ENCODE peak calls at places on chromosomes 6 and 20, in seven cellular contexts. Y, S, U, H, T, X and C are unnamed samples.

GRCh38 chr6:112503210-112503609 is 156.1 kb downstream of the RFPL4B start:
- DNase-seq in H (no peak), Y (no peak), T (no peak), X (no peak), U (no peak), S (no peak), C (no peak)

GRCh38 chr20:57651977-57652864 is 32.0 kb upstream of the ZBP1 start:
- DNase-seq in Y (peak; percentile 9), U (peak; percentile 4), X (no peak), H (no peak), T (no peak), S (peak; percentile 69), C (no peak)

GRCh38 chr6:26020983-26021349 is 58.4 kb downstream of the TRIM38 start:
- DNase-seq in Y (peak; percentile 65), T (peak; percentile 67), X (peak; percentile 54), H (peak; percentile 53), U (peak; percentile 53), S (peak; percentile 63), C (peak; percentile 69)

GRCh38 chr6:32941412-32941784 is 570 bp upstream of the HLA-DMB start:
- DNase-seq in S (no peak), X (no peak), T (peak; percentile 32), U (peak; percentile 49), Y (no peak), H (no peak), C (no peak)

GRCh38 chr20:36491901-36492617 is 49.3 kb upstream of the MYL9 start:
- DNase-seq in S (no peak), H (no peak), T (peak; percentile 40), U (peak; percentile 54), X (peak; percentile 75), Y (no peak), C (no peak)

GRCh38 chr20:10856237-10856636 is 182.4 kb upstream of the JAG1 start:
- DNase-seq in Y (no peak), S (no peak), X (no peak), H (no peak), U (no peak), T (peak; percentile 49), C (no peak)

GRCh38 chr6:26233608-26234420 is 131.2 kb upstream of the BTN3A2 start:
- DNase-seq in Y (no peak), H (no peak), S (peak; percentile 48), U (peak; percentile 63), X (peak; percentile 60), T (peak; percentile 75), C (peak; percentile 71)

GRCh38 chr20:21520702-21521595 is 7.1 kb upstream of the NKX2-2 start:
- DNase-seq in S (no peak), H (no peak), U (no peak), Y (no peak), T (no peak), X (no peak), C (no peak)

GRCh38 chr6:143682805-143683204 is 5.0 kb downstream of the PHACTR2 start:
- DNase-seq in S (no peak), X (no peak), H (no peak), U (no peak), T (no peak), Y (no peak), C (no peak)

GRCh38 chr6:149334201-149334600 is 16.7 kb downstream of the TAB2 start:
- DNase-seq in Y (no peak), H (no peak), U (no peak), S (no peak), T (no peak), X (peak; percentile 62), C (no peak)

GRCh38 chr20:61572312-61572711 is 320.3 kb downstream of the CDH4 start:
- DNase-seq in T (no peak), S (no peak), Y (no peak), U (no peak), X (no peak), H (no peak), C (no peak)

GRCh38 chr20:6381887-6382286 is 259.1 kb upstream of the FERMT1 start:
- DNase-seq in T (no peak), S (no peak), H (no peak), Y (no peak), X (peak; percentile 8), U (no peak), C (no peak)

GRCh38 chr6:98836025-98836961 is 1.9 kb downstream of the POU3F2 start:
- DNase-seq in Y (no peak), H (no peak), S (no peak), X (no peak), T (no peak), U (no peak), C (no peak)

GRCh38 chr6:131205891-131206290 is 70.6 kb downstream of the AKAP7 start:
- DNase-seq in S (no peak), X (no peak), H (no peak), U (no peak), Y (no peak), T (no peak), C (no peak)

GRCh38 chr6:40343887-40344565 is 243.1 kb downstream of the LRFN2 start:
- DNase-seq in Y (no peak), U (no peak), T (no peak), H (no peak), S (no peak), X (no peak), C (no peak)

GRCh38 chr6:54579011-54579410 is 267.6 kb upstream of the FAM83B start:
- DNase-seq in Y (no peak), U (no peak), S (no peak), H (no peak), T (no peak), X (no peak), C (no peak)

GRCh38 chr6:33181141-33181540 is 11.1 kb downstream of the COL11A2 start:
- DNase-seq in S (no peak), T (no peak), H (no peak), U (no peak), X (no peak), Y (no peak), C (no peak)

GRCh38 chr20:14727485-14728170 is 390.2 kb upstream of the FLRT3 start:
- DNase-seq in U (no peak), T (no peak), X (no peak), H (no peak), S (no peak), Y (no peak), C (no peak)

GRCh38 chr6:38638941-38639497 is 710 bp downstream of the BTBD9 start:
- DNase-seq in S (peak; percentile 54), H (peak; percentile 44), Y (no peak), T (peak; percentile 67), U (peak; percentile 66), X (peak; percentile 56), C (peak; percentile 23)

GRCh38 chr20:32050851-32051556 is 1.0 kb upstream of the HCK start:
- DNase-seq in H (peak; percentile 68), U (no peak), Y (no peak), T (peak; percentile 44), X (no peak), S (no peak), C (no peak)

GRCh38 chr20:32052792-32053362 is 835 bp downstream of the HCK start:
- DNase-seq in H (peak; percentile 69), U (no peak), X (no peak), Y (peak; percentile 12), T (peak; percentile 55), S (peak; percentile 46), C (no peak)

GRCh38 chr20:32052090-32052791 is at the start of gene HCK:
- DNase-seq in Y (no peak), S (peak; percentile 51), X (no peak), U (no peak), T (peak; percentile 30), H (peak; percentile 56), C (no peak)

GRCh38 chr20:32051720-32052089 is 337 bp upstream of the HCK start:
- DNase-seq in Y (no peak), S (no peak), H (no peak), X (no peak), T (no peak), U (no peak), C (no peak)

DNA sequence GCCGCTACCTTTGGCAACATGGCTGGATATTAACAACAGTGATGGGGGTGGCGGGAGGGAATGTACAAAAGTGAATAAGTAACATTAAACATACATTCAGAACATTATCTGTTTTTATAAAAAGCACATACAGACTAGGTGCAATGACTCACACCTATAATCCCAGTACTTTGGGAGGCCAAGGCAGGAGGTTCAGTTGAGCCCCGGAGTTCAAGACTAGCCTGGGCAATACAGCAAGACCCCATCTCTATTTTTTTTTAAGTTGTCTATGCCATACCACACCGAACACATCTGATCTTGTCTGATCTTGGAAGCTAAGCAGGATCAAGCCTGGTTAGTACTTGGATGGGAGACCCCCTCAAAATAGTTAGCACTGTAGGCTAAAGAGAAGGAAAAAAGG is 1.7 kb upstream of the HCK start:
- DNase-seq in T (no peak), S (no peak), X (no peak), H (no peak), Y (no peak), U (no peak), C (no peak)
- H3K4me1 ChIP-seq in T (peaks cover 17% of the 10 kb centered on the region), S (peaks cover 3% of the 10 kb centered on the region), X (peaks cover 5% of the 10 kb centered on the region), H (no peaks in the 10 kb centered on the region), Y (peaks cover 11% of the 10 kb centered on the region), U (peaks cover 21% of the 10 kb centered on the region), C (no peaks in the 10 kb centered on the region)

DNA sequence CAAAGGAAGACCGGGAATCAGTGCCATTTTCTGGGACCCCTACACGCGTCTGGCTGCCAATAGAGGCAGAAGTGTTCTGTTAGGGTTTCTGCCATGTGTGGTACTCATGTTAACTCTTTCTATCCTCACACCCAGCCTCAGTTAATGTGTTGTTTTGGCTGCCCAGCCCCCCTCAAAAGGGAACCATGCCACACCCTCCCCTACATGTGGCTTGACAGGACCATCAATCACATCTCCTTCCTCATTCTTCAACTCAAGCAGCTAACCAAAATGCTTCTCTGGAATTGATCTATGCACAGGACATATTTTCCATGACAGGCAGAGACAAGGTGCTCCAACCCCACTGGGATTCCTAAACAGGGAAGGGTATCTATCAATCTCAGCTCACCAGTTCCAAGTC is 22.0 kb downstream of the AHCY start:
- DNase-seq in U (no peak), S (no peak), T (no peak), H (no peak), Y (no peak), X (no peak), C (no peak)
- H3K36me3 ChIP-seq in U (peaks cover 11% of the 10 kb centered on the region), S (no peaks in the 10 kb centered on the region), T (no peaks in the 10 kb centered on the region), H (peaks cover 48% of the 10 kb centered on the region), Y (peaks cover 35% of the 10 kb centered on the region), X (peaks cover 44% of the 10 kb centered on the region), C (peaks cover 89% of the 10 kb centered on the region)

GRCh38 chr20:43511879-43512278 is 4.4 kb downstream of the L3MBTL1 start:
- DNase-seq in T (no peak), S (no peak), X (no peak), H (no peak), U (no peak), Y (no peak), C (no peak)

GRCh38 chr20:43508604-43509040 is 1.1 kb downstream of the L3MBTL1 start:
- DNase-seq in T (no peak), X (no peak), U (no peak), S (no peak), H (no peak), Y (no peak), C (no peak)

GRCh38 chr20:43508106-43508505 is 609 bp downstream of the L3MBTL1 start:
- DNase-seq in H (no peak), Y (no peak), S (no peak), U (no peak), T (peak; percentile 16), X (no peak), C (no peak)

GRCh38 chr20:43506238-43506637 is 1.3 kb upstream of the L3MBTL1 start:
- DNase-seq in U (no peak), H (no peak), X (no peak), S (no peak), T (no peak), Y (no peak), C (no peak)

GRCh38 chr20:43507150-43508080 is at the start of gene L3MBTL1:
- DNase-seq in S (peak; percentile 86), Y (peak; percentile 58), T (peak; percentile 62), H (peak; percentile 37), U (no peak), X (peak; percentile 64), C (peak; percentile 67)
- TF ChIP-seq CTCF in S (no peak), Y (no peak), T (no peak), H (no peak), U (no peak), X (no peak), C (no peak)

GRCh38 chr6:52513464-52513863 is 63.4 kb downstream of the TRAM2 start:
- DNase-seq in U (no peak), Y (no peak), H (no peak), S (no peak), X (no peak), T (no peak), C (peak; percentile 35)
- H3K4me1 ChIP-seq in U (no peaks in the 10 kb centered on the region), Y (peaks cover 11% of the 10 kb centered on the region), H (peaks cover 19% of the 10 kb centered on the region), S (peaks cover 8% of the 10 kb centered on the region), X (peaks cover 73% of the 10 kb centered on the region), T (peaks cover 31% of the 10 kb centered on the region), C (peaks cover 18% of the 10 kb centered on the region)